ENCODE peak calls at places on chromosomes 7 and 10, in nine cellular contexts. S is thoracic aorta; G is prostate gland; Z is RWPE1; B is CD8-positive, alpha-beta T cell; A is glutamatergic neuron; L is fibroblast of the aortic adventitia; M is nephron progenitor cell; P is astrocyte of the spinal cord. X is an unnamed sample.

GRCh38 chr10:16545126-16545736 is 23.6 kb upstream of the C1QL3 start:
- DNase-seq in S (no peak), G (no peak), Z (peak), B (no peak), A (no peak), L (peak), M (peak), P (peak), X (no peak)

GRCh38 chr10:95447733-95448132 is 113.4 kb downstream of the SORBS1 start:
- DNase-seq in S (no peak), G (no peak), Z (no peak), B (no peak), A (no peak), L (peak), M (no peak), P (peak), X (no peak)

GRCh38 chr10:96275685-96276418 is 4.5 kb upstream of the BLNK start:
- DNase-seq in S (peak), G (peak), Z (no peak), B (no peak), A (no peak), L (no peak), M (no peak), P (no peak), X (no peak)

GRCh38 chr7:30929686-30930085 is 18.0 kb downstream of the AQP1 start:
- DNase-seq in S (no peak), G (no peak), Z (no peak), B (no peak), A (no peak), L (no peak), M (no peak), P (no peak), X (no peak)

GRCh38 chr7:74138945-74139843 is 35.0 kb upstream of the EIF4H start:
- DNase-seq in S (no peak), G (no peak), Z (no peak), B (no peak), A (no peak), L (no peak), M (no peak), P (no peak), X (no peak)

GRCh38 chr10:95300140-95300539 is 9.3 kb upstream of the PDLIM1 start:
- DNase-seq in S (no peak), G (no peak), Z (no peak), B (no peak), A (no peak), L (no peak), M (no peak), P (no peak), X (no peak)

GRCh38 chr7:36449685-36450084 is 60.0 kb downstream of the ANLN start:
- DNase-seq in S (no peak), G (no peak), Z (no peak), B (no peak), A (no peak), L (no peak), M (no peak), P (no peak), X (no peak)

GRCh38 chr10:97385565-97385964 is 15.6 kb downstream of the RRP12 start:
- DNase-seq in S (no peak), G (no peak), Z (no peak), B (no peak), A (no peak), L (no peak), M (no peak), P (no peak), X (no peak)

GRCh38 chr7:23285657-23286646 is 13.2 kb upstream of the MALSU1 start:
- DNase-seq in S (no peak), G (no peak), Z (no peak), B (no peak), A (no peak), L (no peak), M (no peak), P (no peak), X (no peak)

GRCh38 chr10:115093776-115094361 is 704 bp downstream of the ATRNL1 start:
- DNase-seq in S (no peak), G (no peak), Z (no peak), B (no peak), A (peak), L (no peak), M (peak), P (no peak), X (no peak)

GRCh38 chr10:35384265-35384868 is 48.1 kb downstream of the CCNY start:
- DNase-seq in S (no peak), G (no peak), Z (peak), B (no peak), A (no peak), L (peak), M (no peak), P (no peak), X (no peak)

GRCh38 chr7:72446566-72447462 is 34.7 kb upstream of the CALN1 start:
- DNase-seq in S (no peak), G (no peak), Z (no peak), B (no peak), A (no peak), L (no peak), M (no peak), P (no peak), X (no peak)

GRCh38 chr7:157673573-157673972 is 336.8 kb downstream of the DNAJB6 start:
- DNase-seq in S (no peak), G (no peak), Z (no peak), B (peak), A (no peak), L (no peak), M (no peak), P (no peak), X (no peak)

GRCh38 chr10:114084225-114084624 is 40.6 kb downstream of the ADRB1 start:
- DNase-seq in S (no peak), G (no peak), Z (no peak), B (no peak), A (no peak), L (no peak), M (no peak), P (no peak), X (no peak)

GRCh38 chr10:132840698-132841097 is 54.8 kb upstream of the NKX6-2 start:
- DNase-seq in S (no peak), G (no peak), Z (no peak), B (no peak), A (no peak), L (no peak), M (no peak), P (no peak), X (no peak)

GRCh38 chr7:44665531-44666213 is 59.2 kb downstream of the OGDH start:
- DNase-seq in S (no peak), G (no peak), Z (no peak), B (no peak), A (no peak), L (peak), M (no peak), P (peak), X (no peak)

GRCh38 chr7:126370038-126370668 is 882.6 kb downstream of the GRM8 start:
- DNase-seq in S (no peak), G (no peak), Z (no peak), B (no peak), A (no peak), L (no peak), M (no peak), P (no peak), X (no peak)

GRCh38 chr7:953547-954327 is 743 bp downstream of the ADAP1 start:
- DNase-seq in S (no peak), G (peak), Z (peak), B (peak), A (peak), L (peak), M (peak), P (no peak), X (no peak)

GRCh38 chr10:79472449-79472848 is 27.0 kb upstream of the ZCCHC24 start:
- DNase-seq in S (no peak), G (no peak), Z (no peak), B (no peak), A (no peak), L (no peak), M (no peak), P (no peak), X (no peak)

GRCh38 chr7:45267262-45267661 is 109.7 kb downstream of the RAMP3 start:
- DNase-seq in S (no peak), G (no peak), Z (no peak), B (no peak), A (no peak), L (no peak), M (peak), P (peak), X (no peak)

GRCh38 chr7:46494441-46494840 is 573.4 kb upstream of the IGFBP3 start:
- DNase-seq in S (no peak), G (no peak), Z (no peak), B (no peak), A (no peak), L (no peak), M (no peak), P (no peak), X (no peak)

DNA sequence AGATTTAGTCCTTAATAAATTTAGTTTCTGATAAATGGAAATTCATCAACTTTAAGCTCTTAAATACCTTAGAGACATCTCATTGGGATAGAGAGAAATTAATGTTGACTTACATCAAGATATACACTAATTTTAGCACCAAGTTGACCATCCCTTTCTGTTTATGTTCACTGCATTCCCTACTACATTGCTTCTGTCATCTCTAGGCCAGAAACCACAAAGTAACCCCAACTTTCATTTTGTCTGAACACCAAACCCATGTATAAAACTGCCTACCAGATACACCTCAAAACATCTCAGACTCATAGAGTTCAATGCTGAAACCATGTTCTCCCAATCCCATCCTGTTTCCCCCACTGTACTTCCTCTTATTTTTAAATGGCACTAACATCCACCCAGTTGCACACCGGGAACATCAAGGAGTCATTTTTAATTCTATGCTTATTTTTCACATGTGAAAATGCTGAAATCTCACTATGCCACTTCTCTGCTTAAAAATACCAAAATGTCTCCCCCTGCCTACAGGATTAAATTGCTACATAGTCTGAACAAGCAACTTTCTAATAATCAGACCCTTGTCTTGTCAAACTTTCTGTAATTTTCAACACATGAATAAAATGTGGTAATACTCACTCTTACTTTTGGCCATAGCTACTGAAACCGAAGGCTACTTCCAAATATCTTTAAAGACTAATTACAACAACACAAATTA is 201.6 kb downstream of the SEMA3D start:
- DNase-seq in S (no peak), G (no peak), Z (no peak), B (no peak), A (no peak), L (peak), M (no peak), P (no peak), X (no peak)
- TF ChIP-seq CTCF in S (no peak), G (no peak), Z (no peak), B (no peak), A (no peak), L (peak), M (no peak), P (peak), X (no peak)

GRCh38 chr10:86699991-86700840 is 31.9 kb downstream of the LDB3 start:
- DNase-seq in S (no peak), G (no peak), Z (no peak), B (no peak), A (no peak), L (no peak), M (no peak), P (no peak), X (no peak)

GRCh38 chr10:86700851-86701617 is 32.7 kb downstream of the LDB3 start:
- DNase-seq in S (no peak), G (no peak), Z (no peak), B (no peak), A (no peak), L (no peak), M (no peak), P (no peak), X (no peak)

GRCh38 chr10:86699125-86699524 is 30.8 kb downstream of the LDB3 start:
- DNase-seq in S (no peak), G (no peak), Z (no peak), B (no peak), A (no peak), L (no peak), M (no peak), P (no peak), X (no peak)

GRCh38 chr10:86699541-86699940 is 31.2 kb downstream of the LDB3 start:
- DNase-seq in S (no peak), G (no peak), Z (no peak), B (no peak), A (no peak), L (no peak), M (no peak), P (no peak), X (no peak)

GRCh38 chr10:86698207-86698940 is 30.1 kb downstream of the LDB3 start:
- DNase-seq in S (no peak), G (no peak), Z (no peak), B (no peak), A (no peak), L (no peak), M (no peak), P (no peak), X (no peak)
- TF ChIP-seq CTCF in S (no peak), G (no peak), Z (no peak), B (no peak), A (no peak), L (no peak), M (no peak), P (peak), X (no peak)

GRCh38 chr10:130751106-130751840 is 560.2 kb downstream of the TCERG1L start:
- DNase-seq in S (no peak), G (no peak), Z (no peak), B (no peak), A (no peak), L (no peak), M (no peak), P (no peak), X (no peak)
- TF ChIP-seq CTCF in S (no peak), G (no peak), Z (no peak), B (no peak), A (no peak), L (no peak), M (no peak), P (no peak), X (no peak)

GRCh38 chr7:4136501-4137110 is 545.5 kb upstream of the FOXK1 start:
- DNase-seq in S (no peak), G (no peak), Z (no peak), B (no peak), A (no peak), L (no peak), M (no peak), P (peak), X (no peak)
- TF ChIP-seq CTCF in S (no peak), G (no peak), Z (no peak), B (no peak), A (peak), L (no peak), M (no peak), P (no peak), X (no peak)

GRCh38 chr10:6226216-6226615 is 23.5 kb downstream of the PFKFB3 start:
- DNase-seq in S (no peak), G (no peak), Z (no peak), B (no peak), A (no peak), L (no peak), M (no peak), P (no peak), X (no peak)
- TF ChIP-seq CTCF in S (no peak), G (no peak), Z (no peak), B (no peak), A (no peak), L (no peak), M (no peak), P (no peak), X (no peak)

GRCh38 chr10:110358869-110359629 is 54.3 kb upstream of the SMNDC1 start:
- DNase-seq in S (no peak), G (peak), Z (peak), B (no peak), A (no peak), L (peak), M (no peak), P (peak), X (no peak)
- TF ChIP-seq CTCF in S (no peak), G (no peak), Z (peak), B (no peak), A (no peak), L (peak), M (no peak), P (no peak), X (no peak)

DNA sequence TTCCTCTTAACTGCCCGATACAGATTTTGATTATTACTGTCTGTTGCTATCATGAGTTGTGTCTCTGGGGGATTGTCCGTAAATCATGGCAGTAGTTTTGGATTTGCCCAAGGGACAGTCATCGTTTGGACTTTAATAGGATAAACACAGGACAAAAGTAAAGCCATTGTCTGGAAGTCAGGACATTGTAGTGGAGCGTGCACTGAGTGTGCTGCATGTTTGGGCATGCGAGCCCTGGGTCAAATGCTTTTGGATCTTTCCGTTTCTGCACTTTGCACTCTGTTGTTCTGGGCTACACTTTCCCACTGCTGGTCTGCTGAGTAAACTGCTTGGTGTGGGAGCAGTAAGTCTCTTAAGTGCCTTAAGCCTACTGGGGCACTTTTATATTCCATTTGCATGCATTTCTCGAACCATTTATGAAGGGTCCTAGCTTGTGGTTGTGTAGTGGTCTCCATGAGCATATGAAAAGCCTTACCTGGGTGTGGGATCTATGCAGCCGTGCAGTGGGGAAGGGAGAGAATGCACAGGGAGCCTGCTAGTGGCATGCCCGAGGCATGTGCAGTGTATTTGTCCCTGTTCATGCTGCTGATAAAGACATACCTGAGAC is 128.4 kb downstream of the DOCK1 start:
- DNase-seq in S (no peak), G (peak), Z (no peak), B (no peak), A (no peak), L (no peak), M (no peak), P (no peak), X (no peak)
- TF ChIP-seq CTCF in S (no peak), G (no peak), Z (no peak), B (no peak), A (no peak), L (no peak), M (no peak), P (no peak), X (no peak)

DNA sequence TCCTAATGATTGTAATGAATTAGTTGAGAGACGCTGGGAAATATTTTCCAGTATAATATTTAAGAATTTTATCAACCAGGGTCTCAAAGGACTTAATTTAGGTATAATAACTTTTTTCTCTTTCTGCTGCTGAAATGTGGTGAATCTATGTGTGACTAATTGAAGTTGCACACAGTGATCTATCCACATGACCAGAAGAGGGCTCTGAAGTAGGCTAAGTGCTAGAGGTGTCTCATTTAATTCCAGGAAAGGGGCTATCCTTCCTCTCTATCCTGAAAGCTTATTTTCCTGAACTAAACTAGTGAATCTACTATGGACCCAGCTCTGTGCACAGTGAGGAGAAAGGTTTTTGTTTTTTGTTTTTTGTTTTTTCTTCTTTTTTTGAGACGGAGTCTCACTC is 294.4 kb upstream of the MYO3A start:
- DNase-seq in S (no peak), G (no peak), Z (no peak), B (no peak), A (no peak), L (no peak), M (no peak), P (no peak), X (no peak)
- TF ChIP-seq CTCF in S (no peak), G (no peak), Z (no peak), B (no peak), A (no peak), L (no peak), M (no peak), P (no peak), X (no peak)

X was measured in GM12864.